ENCODE peak calls at places on chromosomes 13 and 19, in nine cellular contexts. J is AG08395; N is astrocyte of the hippocampus; H is choroid plexus epithelial cell; K is stimulated activated naive CD4-positive, alpha-beta T cell treated with Interleukin-2 at 50 U/mL for 16 hours; A is T-helper 17 cell; L is activated CD8-positive, alpha-beta memory T cell treated with anti-CD3 and anti-CD28 coated beads for 4 hours; Y is fibroblast of pulmonary artery; C is SJSA1. W is an unnamed sample.

GRCh38 chr13:22915442-22916082 is 265.2 kb upstream of the SGCG start:
- DNase-seq in J (peak; percentile 41), N (peak; percentile 84), H (peak; percentile 40), K (no peak), A (no peak), L (no peak), Y (peak; percentile 45), C (no peak), W (no peak)

GRCh38 chr13:39616087-39616694 is 13.2 kb upstream of the LHFPL6 start:
- DNase-seq in J (peak; percentile 82), N (peak; percentile 85), H (peak; percentile 88), K (no peak), A (no peak), L (no peak), Y (peak; percentile 85), C (peak; percentile 52), W (no peak)

GRCh38 chr13:79194272-79194671 is 211.8 kb downstream of the RBM26 start:
- DNase-seq in J (no peak), N (no peak), H (no peak), K (peak; percentile 27), A (no peak), L (no peak), Y (no peak), C (no peak), W (no peak)

GRCh38 chr13:20815469-20815868 is 41.7 kb upstream of the EEF1AKMT1 start:
- DNase-seq in J (no peak), N (no peak), H (no peak), K (no peak), A (no peak), L (no peak), Y (no peak), C (no peak), W (no peak)

GRCh38 chr13:109145631-109146030 is 516.2 kb downstream of the MYO16 start:
- DNase-seq in J (peak; percentile 74), N (peak; percentile 86), H (peak; percentile 94), K (no peak), A (no peak), L (no peak), Y (peak; percentile 85), C (peak; percentile 95), W (no peak)

GRCh38 chr19:39352549-39353285 is 10.5 kb downstream of the SAMD4B start:
- DNase-seq in J (peak; percentile 63), N (no peak), H (no peak), K (no peak), A (no peak), L (no peak), Y (no peak), C (no peak), W (no peak)

GRCh38 chr19:53461866-53462265 is 5.7 kb upstream of the ZNF813 start:
- DNase-seq in J (no peak), N (no peak), H (no peak), K (no peak), A (no peak), L (no peak), Y (no peak), C (no peak), W (no peak)

GRCh38 chr13:31119966-31120733 is 41.6 kb downstream of the HSPH1 start:
- DNase-seq in J (no peak), N (no peak), H (peak; percentile 62), K (no peak), A (no peak), L (no peak), Y (peak; percentile 29), C (no peak), W (no peak)

GRCh38 chr13:27298849-27299248 is 28.2 kb downstream of the RASL11A start:
- DNase-seq in J (no peak), N (no peak), H (no peak), K (no peak), A (no peak), L (no peak), Y (no peak), C (no peak), W (no peak)

GRCh38 chr19:7808108-7808507 is 21.9 kb upstream of the EVI5L start:
- DNase-seq in J (no peak), N (no peak), H (no peak), K (no peak), A (no peak), L (no peak), Y (no peak), C (no peak), W (no peak)

GRCh38 chr13:97004096-97004876 is 10.0 kb upstream of the OXGR1 start:
- DNase-seq in J (peak; percentile 26), N (peak; percentile 81), H (peak; percentile 81), K (no peak), A (no peak), L (no peak), Y (peak; percentile 95), C (peak; percentile 64), W (no peak)

GRCh38 chr13:20400774-20401173 is 124.9 kb downstream of the CRYL1 start:
- DNase-seq in J (peak; percentile 79), N (no peak), H (peak; percentile 24), K (no peak), A (no peak), L (no peak), Y (peak; percentile 22), C (no peak), W (no peak)

GRCh38 chr19:49056101-49056901 is 1.2 kb downstream of the CGB7 start:
- DNase-seq in J (peak; percentile 80), N (peak; percentile 84), H (peak; percentile 37), K (peak; percentile 41), A (peak; percentile 46), L (no peak), Y (peak; percentile 31), C (peak; percentile 71), W (no peak)

GRCh38 chr19:6590458-6591319 is at the start of gene CD70:
- DNase-seq in J (peak; percentile 36), N (peak; percentile 33), H (no peak), K (peak; percentile 48), A (peak; percentile 28), L (no peak), Y (no peak), C (peak; percentile 79), W (no peak)

GRCh38 chr13:112445411-112446271 is 69.5 kb downstream of the SPACA7 start:
- DNase-seq in J (no peak), N (no peak), H (no peak), K (no peak), A (no peak), L (no peak), Y (no peak), C (peak; percentile 49), W (peak; percentile 47)

GRCh38 chr13:85405316-85405897 is 393.8 kb downstream of the SLITRK6 start:
- DNase-seq in J (no peak), N (no peak), H (no peak), K (no peak), A (no peak), L (no peak), Y (no peak), C (no peak), W (peak; percentile 73)

GRCh38 chr13:93715866-93716265 is 489.3 kb downstream of the GPC6 start:
- DNase-seq in J (no peak), N (no peak), H (peak; percentile 48), K (no peak), A (no peak), L (no peak), Y (no peak), C (peak; percentile 80), W (no peak)

GRCh38 chr19:49210108-49210900 is 52.7 kb downstream of the TRPM4 start:
- DNase-seq in J (no peak), N (peak; percentile 20), H (peak; percentile 56), K (no peak), A (peak; percentile 17), L (no peak), Y (no peak), C (no peak), W (no peak)

GRCh38 chr19:8269724-8270123 is 38.4 kb downstream of the CD320 start:
- DNase-seq in J (no peak), N (no peak), H (no peak), K (no peak), A (no peak), L (no peak), Y (no peak), C (no peak), W (no peak)

GRCh38 chr19:39372941-39373340 is 18.0 kb downstream of the PAF1 start:
- DNase-seq in J (peak; percentile 26), N (peak; percentile 43), H (peak; percentile 44), K (no peak), A (no peak), L (no peak), Y (peak; percentile 59), C (no peak), W (no peak)

GRCh38 chr13:111326981-111327642 is 6.7 kb downstream of the TEX29 start:
- DNase-seq in J (no peak), N (no peak), H (no peak), K (no peak), A (no peak), L (no peak), Y (no peak), C (peak; percentile 58), W (no peak)

GRCh38 chr19:1851581-1852293 is 3.5 kb upstream of the REXO1 start:
- DNase-seq in J (no peak), N (no peak), H (no peak), K (peak; percentile 42), A (no peak), L (no peak), Y (no peak), C (no peak), W (no peak)

GRCh38 chr13:33004454-33004853 is 11.8 kb upstream of the KL start:
- DNase-seq in J (no peak), N (no peak), H (peak; percentile 28), K (no peak), A (no peak), L (no peak), Y (peak; percentile 68), C (no peak), W (no peak)

GRCh38 chr19:34253711-34254551 is 423 bp upstream of the GARRE1 start:
- DNase-seq in J (peak; percentile 79), N (peak; percentile 92), H (peak; percentile 64), K (no peak), A (peak; percentile 79), L (peak; percentile 61), Y (no peak), C (no peak), W (peak; percentile 94)

GRCh38 chr19:33472696-33473624 is 48.6 kb downstream of the PEPD start:
- DNase-seq in J (peak; percentile 92), N (peak; percentile 96), H (peak; percentile 88), K (no peak), A (no peak), L (no peak), Y (peak; percentile 74), C (peak; percentile 94), W (peak; percentile 53)

GRCh38 chr19:4319067-4319718 is 14.8 kb downstream of the FSD1 start:
- DNase-seq in J (no peak), N (no peak), H (no peak), K (no peak), A (no peak), L (no peak), Y (no peak), C (no peak), W (no peak)

GRCh38 chr19:45954132-45954531 is 19.5 kb downstream of the NOVA2 start:
- DNase-seq in J (no peak), N (peak; percentile 78), H (no peak), K (no peak), A (no peak), L (no peak), Y (no peak), C (no peak), W (no peak)

GRCh38 chr19:49632576-49632975 is 7.4 kb downstream of the RRAS start:
- DNase-seq in J (no peak), N (no peak), H (no peak), K (no peak), A (no peak), L (no peak), Y (no peak), C (no peak), W (no peak)

GRCh38 chr19:18920400-18920799 is 885 bp downstream of the DDX49 start:
- DNase-seq in J (no peak), N (no peak), H (no peak), K (no peak), A (no peak), L (no peak), Y (no peak), C (no peak), W (no peak)

GRCh38 chr13:30305456-30305855 is 1.9 kb downstream of the KATNAL1 start:
- DNase-seq in J (no peak), N (no peak), H (no peak), K (no peak), A (no peak), L (no peak), Y (no peak), C (no peak), W (no peak)